ENCODE peak calls at places on chromosome 2, in ten cellular contexts. One of them, this sample, is unnamed.

GRCh38 chr2:153536105-153536504 is 57.5 kb upstream of the RPRM start:
- DNase-seq in OCI-LY7: no peak
- DNase-seq in AG09309: no peak
- DNase-seq in BJ: no peak
- DNase-seq in HCT116: no peak
- DNase-seq in tibial artery: no peak
- DNase-seq in astrocyte of the spinal cord: no peak
- DNase-seq in psoas muscle: no peak
- DNase-seq in astrocyte: no peak
- DNase-seq in neural progenitor cell: no peak
- DNase-seq in this sample: no peak

GRCh38 chr2:43269706-43270105 is 43.3 kb upstream of the ZFP36L2 start:
- DNase-seq in OCI-LY7: no peak
- DNase-seq in AG09309: peak
- DNase-seq in BJ: peak
- DNase-seq in HCT116: no peak
- DNase-seq in tibial artery: peak
- DNase-seq in astrocyte of the spinal cord: peak
- DNase-seq in psoas muscle: peak
- DNase-seq in astrocyte: peak
- DNase-seq in neural progenitor cell: no peak
- DNase-seq in this sample: no peak

GRCh38 chr2:64212801-64213321 is 68.6 kb upstream of the PELI1 start:
- DNase-seq in OCI-LY7: peak
- DNase-seq in AG09309: no peak
- DNase-seq in BJ: no peak
- DNase-seq in HCT116: no peak
- DNase-seq in tibial artery: no peak
- DNase-seq in astrocyte of the spinal cord: peak
- DNase-seq in psoas muscle: no peak
- DNase-seq in astrocyte: peak
- DNase-seq in neural progenitor cell: no peak
- DNase-seq in this sample: no peak

GRCh38 chr2:10058251-10059015 is 15.1 kb downstream of the KLF11 start:
- DNase-seq in OCI-LY7: no peak
- DNase-seq in AG09309: no peak
- DNase-seq in BJ: no peak
- DNase-seq in HCT116: no peak
- DNase-seq in tibial artery: no peak
- DNase-seq in astrocyte of the spinal cord: no peak
- DNase-seq in psoas muscle: no peak
- DNase-seq in astrocyte: no peak
- DNase-seq in neural progenitor cell: no peak
- DNase-seq in this sample: no peak

GRCh38 chr2:57862727-57863126 is 183.9 kb upstream of the VRK2 start:
- DNase-seq in OCI-LY7: no peak
- DNase-seq in AG09309: no peak
- DNase-seq in BJ: no peak
- DNase-seq in HCT116: no peak
- DNase-seq in tibial artery: no peak
- DNase-seq in astrocyte of the spinal cord: no peak
- DNase-seq in psoas muscle: no peak
- DNase-seq in astrocyte: no peak
- DNase-seq in neural progenitor cell: peak
- DNase-seq in this sample: no peak

GRCh38 chr2:46315103-46315890 is 18.1 kb downstream of the EPAS1 start:
- DNase-seq in OCI-LY7: no peak
- DNase-seq in AG09309: peak
- DNase-seq in BJ: peak
- DNase-seq in HCT116: peak
- DNase-seq in tibial artery: peak
- DNase-seq in astrocyte of the spinal cord: peak
- DNase-seq in psoas muscle: peak
- DNase-seq in astrocyte: peak
- DNase-seq in neural progenitor cell: no peak
- DNase-seq in this sample: peak

GRCh38 chr2:50582164-50582563 is 449.8 kb downstream of the NRXN1 start:
- DNase-seq in OCI-LY7: no peak
- DNase-seq in AG09309: no peak
- DNase-seq in BJ: no peak
- DNase-seq in HCT116: no peak
- DNase-seq in tibial artery: no peak
- DNase-seq in astrocyte of the spinal cord: no peak
- DNase-seq in psoas muscle: no peak
- DNase-seq in astrocyte: no peak
- DNase-seq in neural progenitor cell: no peak
- DNase-seq in this sample: no peak

GRCh38 chr2:190996338-190996946 is 17.5 kb downstream of the STAT1 start:
- DNase-seq in OCI-LY7: peak
- DNase-seq in AG09309: no peak
- DNase-seq in BJ: no peak
- DNase-seq in HCT116: no peak
- DNase-seq in tibial artery: no peak
- DNase-seq in astrocyte of the spinal cord: no peak
- DNase-seq in psoas muscle: no peak
- DNase-seq in astrocyte: no peak
- DNase-seq in neural progenitor cell: peak
- DNase-seq in this sample: no peak

GRCh38 chr2:57959380-57959779 is 87.2 kb upstream of the VRK2 start:
- DNase-seq in OCI-LY7: no peak
- DNase-seq in AG09309: no peak
- DNase-seq in BJ: no peak
- DNase-seq in HCT116: no peak
- DNase-seq in tibial artery: no peak
- DNase-seq in astrocyte of the spinal cord: no peak
- DNase-seq in psoas muscle: no peak
- DNase-seq in astrocyte: no peak
- DNase-seq in neural progenitor cell: peak
- DNase-seq in this sample: no peak

GRCh38 chr2:72934683-72935610 is 17.6 kb downstream of the EMX1 start:
- DNase-seq in OCI-LY7: peak
- DNase-seq in AG09309: no peak
- DNase-seq in BJ: no peak
- DNase-seq in HCT116: peak
- DNase-seq in tibial artery: no peak
- DNase-seq in astrocyte of the spinal cord: no peak
- DNase-seq in psoas muscle: peak
- DNase-seq in astrocyte: no peak
- DNase-seq in neural progenitor cell: peak
- DNase-seq in this sample: no peak

GRCh38 chr2:65396348-65397026 is 35.9 kb downstream of the SPRED2 start:
- DNase-seq in OCI-LY7: peak
- DNase-seq in AG09309: no peak
- DNase-seq in BJ: no peak
- DNase-seq in HCT116: no peak
- DNase-seq in tibial artery: peak
- DNase-seq in astrocyte of the spinal cord: peak
- DNase-seq in psoas muscle: no peak
- DNase-seq in astrocyte: peak
- DNase-seq in neural progenitor cell: no peak
- DNase-seq in this sample: no peak

GRCh38 chr2:65392609-65393008 is 39.8 kb downstream of the SPRED2 start:
- DNase-seq in OCI-LY7: no peak
- DNase-seq in AG09309: no peak
- DNase-seq in BJ: no peak
- DNase-seq in HCT116: no peak
- DNase-seq in tibial artery: no peak
- DNase-seq in astrocyte of the spinal cord: no peak
- DNase-seq in psoas muscle: no peak
- DNase-seq in astrocyte: no peak
- DNase-seq in neural progenitor cell: no peak
- DNase-seq in this sample: no peak

GRCh38 chr2:65393743-65394422 is 38.5 kb downstream of the SPRED2 start:
- DNase-seq in OCI-LY7: peak
- DNase-seq in AG09309: no peak
- DNase-seq in BJ: no peak
- DNase-seq in HCT116: no peak
- DNase-seq in tibial artery: no peak
- DNase-seq in astrocyte of the spinal cord: no peak
- DNase-seq in psoas muscle: no peak
- DNase-seq in astrocyte: no peak
- DNase-seq in neural progenitor cell: no peak
- DNase-seq in this sample: no peak

GRCh38 chr2:65397122-65397521 is 35.3 kb downstream of the SPRED2 start:
- DNase-seq in OCI-LY7: no peak
- DNase-seq in AG09309: no peak
- DNase-seq in BJ: no peak
- DNase-seq in HCT116: no peak
- DNase-seq in tibial artery: no peak
- DNase-seq in astrocyte of the spinal cord: peak
- DNase-seq in psoas muscle: no peak
- DNase-seq in astrocyte: peak
- DNase-seq in neural progenitor cell: no peak
- DNase-seq in this sample: no peak

GRCh38 chr2:65395621-65396347 is 36.6 kb downstream of the SPRED2 start:
- DNase-seq in OCI-LY7: no peak
- DNase-seq in AG09309: no peak
- DNase-seq in BJ: no peak
- DNase-seq in HCT116: no peak
- DNase-seq in tibial artery: no peak
- DNase-seq in astrocyte of the spinal cord: peak
- DNase-seq in psoas muscle: no peak
- DNase-seq in astrocyte: no peak
- DNase-seq in neural progenitor cell: no peak
- DNase-seq in this sample: no peak
- H3K4me3 ChIP-seq in OCI-LY7: peak
- H3K4me3 ChIP-seq in AG09309: no peak
- H3K4me3 ChIP-seq in BJ: no peak
- H3K4me3 ChIP-seq in HCT116: no peak
- H3K4me3 ChIP-seq in tibial artery: no peak
- H3K4me3 ChIP-seq in astrocyte of the spinal cord: no peak
- H3K4me3 ChIP-seq in psoas muscle: no peak
- H3K4me3 ChIP-seq in astrocyte: no peak
- H3K4me3 ChIP-seq in neural progenitor cell: no peak
- H3K4me3 ChIP-seq in this sample: no peak

GRCh38 chr2:175181104-175181876 is at the start of gene ATP5MC3:
- DNase-seq in OCI-LY7: peak
- DNase-seq in AG09309: peak
- DNase-seq in BJ: peak
- DNase-seq in HCT116: peak
- DNase-seq in tibial artery: peak
- DNase-seq in astrocyte of the spinal cord: peak
- DNase-seq in psoas muscle: peak
- DNase-seq in astrocyte: peak
- DNase-seq in neural progenitor cell: peak
- DNase-seq in this sample: peak
- TF ChIP-seq CTCF in OCI-LY7: peak
- TF ChIP-seq CTCF in AG09309: peak
- TF ChIP-seq CTCF in BJ: peak
- TF ChIP-seq CTCF in HCT116: no peak
- TF ChIP-seq CTCF in tibial artery: no peak
- TF ChIP-seq CTCF in astrocyte of the spinal cord: peak
- TF ChIP-seq CTCF in psoas muscle: peak
- TF ChIP-seq CTCF in astrocyte: no peak
- TF ChIP-seq CTCF in neural progenitor cell: peak
- TF ChIP-seq CTCF in this sample: peak

GRCh38 chr2:105397025-105397722 is 1.7 kb downstream of the FHL2 start:
- DNase-seq in OCI-LY7: no peak
- DNase-seq in AG09309: no peak
- DNase-seq in BJ: no peak
- DNase-seq in HCT116: peak
- DNase-seq in tibial artery: no peak
- DNase-seq in astrocyte of the spinal cord: no peak
- DNase-seq in psoas muscle: no peak
- DNase-seq in astrocyte: no peak
- DNase-seq in neural progenitor cell: no peak
- DNase-seq in this sample: no peak
- H3K4me3 ChIP-seq in OCI-LY7: no peak
- H3K4me3 ChIP-seq in AG09309: peak
- H3K4me3 ChIP-seq in BJ: peak
- H3K4me3 ChIP-seq in HCT116: peak
- H3K4me3 ChIP-seq in tibial artery: peak
- H3K4me3 ChIP-seq in astrocyte of the spinal cord: peak
- H3K4me3 ChIP-seq in psoas muscle: peak
- H3K4me3 ChIP-seq in astrocyte: peak
- H3K4me3 ChIP-seq in neural progenitor cell: no peak
- H3K4me3 ChIP-seq in this sample: peak

GRCh38 chr2:11560806-11561205 is 27.0 kb downstream of the GREB1 start:
- DNase-seq in OCI-LY7: no peak
- DNase-seq in AG09309: no peak
- DNase-seq in BJ: no peak
- DNase-seq in HCT116: no peak
- DNase-seq in tibial artery: no peak
- DNase-seq in astrocyte of the spinal cord: no peak
- DNase-seq in psoas muscle: no peak
- DNase-seq in astrocyte: no peak
- DNase-seq in neural progenitor cell: no peak
- DNase-seq in this sample: no peak

GRCh38 chr2:11558206-11558886 is 24.5 kb downstream of the GREB1 start:
- DNase-seq in OCI-LY7: no peak
- DNase-seq in AG09309: no peak
- DNase-seq in BJ: no peak
- DNase-seq in HCT116: no peak
- DNase-seq in tibial artery: no peak
- DNase-seq in astrocyte of the spinal cord: no peak
- DNase-seq in psoas muscle: peak
- DNase-seq in astrocyte: no peak
- DNase-seq in neural progenitor cell: no peak
- DNase-seq in this sample: no peak

GRCh38 chr2:11562011-11562410 is 28.2 kb downstream of the GREB1 start:
- DNase-seq in OCI-LY7: no peak
- DNase-seq in AG09309: no peak
- DNase-seq in BJ: no peak
- DNase-seq in HCT116: no peak
- DNase-seq in tibial artery: no peak
- DNase-seq in astrocyte of the spinal cord: no peak
- DNase-seq in psoas muscle: no peak
- DNase-seq in astrocyte: no peak
- DNase-seq in neural progenitor cell: no peak
- DNase-seq in this sample: no peak

GRCh38 chr2:11559786-11560155 is 25.9 kb downstream of the GREB1 start:
- DNase-seq in OCI-LY7: no peak
- DNase-seq in AG09309: no peak
- DNase-seq in BJ: no peak
- DNase-seq in HCT116: no peak
- DNase-seq in tibial artery: no peak
- DNase-seq in astrocyte of the spinal cord: no peak
- DNase-seq in psoas muscle: no peak
- DNase-seq in astrocyte: no peak
- DNase-seq in neural progenitor cell: no peak
- DNase-seq in this sample: no peak

GRCh38 chr2:11559066-11559785 is 25.4 kb downstream of the GREB1 start:
- DNase-seq in OCI-LY7: no peak
- DNase-seq in AG09309: no peak
- DNase-seq in BJ: no peak
- DNase-seq in HCT116: no peak
- DNase-seq in tibial artery: peak
- DNase-seq in astrocyte of the spinal cord: no peak
- DNase-seq in psoas muscle: no peak
- DNase-seq in astrocyte: no peak
- DNase-seq in neural progenitor cell: peak
- DNase-seq in this sample: no peak
- TF ChIP-seq CTCF in OCI-LY7: no peak
- TF ChIP-seq CTCF in AG09309: no peak
- TF ChIP-seq CTCF in BJ: no peak
- TF ChIP-seq CTCF in HCT116: no peak
- TF ChIP-seq CTCF in tibial artery: no peak
- TF ChIP-seq CTCF in astrocyte of the spinal cord: no peak
- TF ChIP-seq CTCF in psoas muscle: no peak
- TF ChIP-seq CTCF in astrocyte: no peak
- TF ChIP-seq CTCF in neural progenitor cell: no peak
- TF ChIP-seq CTCF in this sample: no peak